ENCODE peak calls at places on chromosome 15, in ten cellular contexts. W is NCI-H1436 treated with DMSO at 0.1 percent for 48 hours; J is effector memory CD4-positive, alpha-beta T cell; T is NCI-H345; M is posterior cingulate gyrus; L is upper lobe of right lung; A is AML-193; N is brain microvascular endothelial cell; H is HS-5; U is WERI-Rb-1. Q is an unnamed sample.

GRCh38 chr15:59687831-59688230 is 1.3 kb downstream of the BNIP2 start:
- DNase-seq in W (no peak), J (peak), T (no peak), M (no peak), L (no peak), A (peak), N (peak), H (no peak), U (no peak), Q (no peak)

GRCh38 chr15:94453227-94453626 is 221.9 kb downstream of the MCTP2 start:
- DNase-seq in W (no peak), J (no peak), T (no peak), M (no peak), L (no peak), A (peak), N (no peak), H (no peak), U (no peak), Q (no peak)

GRCh38 chr15:71781179-71781964 is 29.0 kb upstream of the NR2E3 start:
- DNase-seq in W (no peak), J (no peak), T (no peak), M (no peak), L (no peak), A (no peak), N (peak), H (no peak), U (no peak), Q (no peak)

GRCh38 chr15:31371520-31372240 is 45.0 kb downstream of the KLF13 start:
- DNase-seq in W (no peak), J (no peak), T (no peak), M (no peak), L (no peak), A (no peak), N (no peak), H (no peak), U (no peak), Q (no peak)

GRCh38 chr15:66737243-66738010 is 35.4 kb downstream of the SMAD6 start:
- DNase-seq in W (no peak), J (no peak), T (no peak), M (no peak), L (peak), A (no peak), N (no peak), H (no peak), U (no peak), Q (no peak)

GRCh38 chr15:75631935-75632334 is 6.4 kb upstream of the SNUPN start:
- DNase-seq in W (no peak), J (no peak), T (no peak), M (no peak), L (no peak), A (no peak), N (no peak), H (no peak), U (no peak), Q (no peak)

GRCh38 chr15:98505611-98506031 is 142.7 kb upstream of the IGF1R start:
- DNase-seq in W (no peak), J (no peak), T (no peak), M (no peak), L (no peak), A (no peak), N (no peak), H (no peak), U (no peak), Q (no peak)

GRCh38 chr15:70088427-70088826 is 9.3 kb downstream of the TLE3 start:
- DNase-seq in W (peak), J (no peak), T (peak), M (no peak), L (no peak), A (no peak), N (no peak), H (no peak), U (no peak), Q (peak)

Q was measured in NCI-H187 treated with DMSO at 0.1 percent for 48 hours.